ENCODE peak calls at places on chromosomes 4 and X, in four cellular contexts. P is heart left ventricle; W is AG08396; C is naive thymus-derived CD8-positive, alpha-beta T cell. R is an unnamed sample.

GRCh38 chrX:68196939-68197791 is 236.1 kb downstream of the OPHN1 start:
- DNase-seq in P (peak), W (peak), C (peak), R (no peak)

GRCh38 chr4:128782076-128782715 is 27.3 kb upstream of the JADE1 start:
- DNase-seq in P (no peak), W (peak), C (peak), R (no peak)

GRCh38 chr4:1047106-1047975 is 35.9 kb downstream of the FGFRL1 start:
- DNase-seq in P (peak), W (peak), C (no peak), R (peak)

GRCh38 chr4:72286185-72286584 is 254.4 kb downstream of the NPFFR2 start:
- DNase-seq in P (no peak), W (no peak), C (no peak), R (no peak)

GRCh38 chr4:99506781-99507180 is 4.0 kb upstream of the C4orf17 start:
- DNase-seq in P (no peak), W (no peak), C (peak), R (no peak)

GRCh38 chrX:31293409-31293808 is 221.6 kb upstream of the FTHL17 start:
- DNase-seq in P (no peak), W (no peak), C (no peak), R (no peak)

GRCh38 chr4:13921805-13922204 is 294.3 kb upstream of the BOD1L1 start:
- DNase-seq in P (no peak), W (peak), C (no peak), R (no peak)

GRCh38 chr4:67030636-67031035 is 514.7 kb downstream of the CENPC start:
- DNase-seq in P (no peak), W (no peak), C (no peak), R (no peak)

GRCh38 chrX:131792356-131792749 is 230.7 kb upstream of the STK26 start:
- DNase-seq in P (peak), W (peak), C (peak), R (peak)

GRCh38 chr4:174136013-174136412 is 147.5 kb downstream of the FBXO8 start:
- DNase-seq in P (no peak), W (no peak), C (no peak), R (no peak)

GRCh38 chr4:7868892-7869471 is 70.7 kb downstream of the AFAP1 start:
- DNase-seq in P (no peak), W (no peak), C (no peak), R (no peak)

GRCh38 chr4:169823685-169824084 is 65.9 kb upstream of the HPF1 start:
- DNase-seq in P (peak), W (peak), C (peak), R (no peak)

GRCh38 chr4:130238121-130238520 is 1142.2 kb downstream of the C4orf33 start:
- DNase-seq in P (no peak), W (no peak), C (no peak), R (no peak)

GRCh38 chrX:72105436-72105835 is 26.3 kb downstream of the RTL5 start:
- DNase-seq in P (no peak), W (no peak), C (peak), R (no peak)

GRCh38 chrX:74853255-74853654 is 72.0 kb downstream of the NEXMIF start:
- DNase-seq in P (no peak), W (no peak), C (no peak), R (no peak)

GRCh38 chrX:133776072-133776471 is 209.3 kb downstream of the GPC3 start:
- DNase-seq in P (no peak), W (no peak), C (peak), R (no peak)

GRCh38 chr4:184732126-184732525 is 1.8 kb downstream of the CENPU start:
- DNase-seq in P (no peak), W (no peak), C (no peak), R (no peak)

GRCh38 chrX:31847773-31848172 is 775.9 kb upstream of the FTHL17 start:
- DNase-seq in P (no peak), W (no peak), C (no peak), R (no peak)

GRCh38 chr4:4271912-4272311 is 18.0 kb downstream of the LYAR start:
- DNase-seq in P (no peak), W (no peak), C (no peak), R (no peak)

GRCh38 chr4:94413085-94413685 is 38.6 kb upstream of the PDLIM5 start:
- DNase-seq in P (no peak), W (no peak), C (no peak), R (no peak)

GRCh38 chrX:95764972-95765451 is 919.6 kb upstream of the DIAPH2 start:
- DNase-seq in P (no peak), W (peak), C (no peak), R (no peak)

GRCh38 chrX:8201896-8202331 is 30.8 kb upstream of the VCX2 start:
- DNase-seq in P (peak), W (no peak), C (no peak), R (no peak)

GRCh38 chr4:8029689-8030088 is 90.0 kb upstream of the AFAP1 start:
- DNase-seq in P (no peak), W (no peak), C (no peak), R (no peak)

GRCh38 chr4:6767725-6768538 is 14.6 kb upstream of the KIAA0232 start:
- DNase-seq in P (no peak), W (no peak), C (no peak), R (no peak)

GRCh38 chrX:133523526-133523925 is 108.2 kb upstream of the GPC4 start:
- DNase-seq in P (no peak), W (no peak), C (no peak), R (no peak)

GRCh38 chrX:49053223-49054072 is 5.4 kb upstream of the CCDC120 start:
- DNase-seq in P (peak), W (peak), C (peak), R (no peak)

GRCh38 chrX:49876750-49877149 is 2.5 kb upstream of the USP27X start:
- DNase-seq in P (no peak), W (peak), C (peak), R (no peak)

GRCh38 chr4:143399113-143399949 is 62.7 kb downstream of the GAB1 start:
- DNase-seq in P (no peak), W (no peak), C (peak), R (no peak)

GRCh38 chr4:153292897-153293674 is 51.4 kb upstream of the MND1 start:
- DNase-seq in P (no peak), W (no peak), C (no peak), R (no peak)

GRCh38 chr4:55549888-55550287 is 3.2 kb upstream of the CLOCK start:
- DNase-seq in P (no peak), W (peak), C (no peak), R (no peak)

GRCh38 chr4:149145803-149146202 is 669.8 kb downstream of the IQCM start:
- DNase-seq in P (no peak), W (peak), C (no peak), R (no peak)

GRCh38 chr4:17762705-17763104 is 18.7 kb downstream of the FAM184B start:
- DNase-seq in P (no peak), W (peak), C (no peak), R (no peak)

GRCh38 chrX:109840585-109840984 is 107.5 kb upstream of the ACSL4 start:
- DNase-seq in P (peak), W (peak), C (no peak), R (no peak)

GRCh38 chr4:53855886-53856260 is 208.5 kb downstream of the CHIC2 start:
- DNase-seq in P (peak), W (peak), C (no peak), R (no peak)

GRCh38 chr4:14994242-14994641 is 8.0 kb upstream of the CPEB2 start:
- DNase-seq in P (no peak), W (no peak), C (no peak), R (no peak)

GRCh38 chr4:111020961-111021360 is 398.1 kb upstream of the PITX2 start:
- DNase-seq in P (no peak), W (no peak), C (no peak), R (no peak)

R was measured in sciatic nerve.